ENCODE peak calls at places on chromosomes 6 and 20, in seven cellular contexts. L is IMR-90, P is upper lobe of right lung, D is neural progenitor cell, U is left ventricle myocardium inferior, O is AG04450, G is ovary. X is an unnamed sample.

GRCh38 chr6:36815962-36816735 is 23.1 kb downstream of the CPNE5 start:
- DNase-seq in L (no peak), P (no peak), D (no peak), U (no peak), O (no peak), G (no peak), X (no peak)

GRCh38 chr6:499617-500016 is 108.1 kb downstream of the IRF4 start:
- DNase-seq in L (no peak), P (no peak), D (no peak), U (no peak), O (no peak), G (no peak), X (no peak)

GRCh38 chr6:71533939-71534379 is 245.3 kb downstream of the OGFRL1 start:
- DNase-seq in L (peak; percentile 46), P (no peak), D (no peak), U (no peak), O (no peak), G (no peak), X (no peak)

GRCh38 chr6:161890133-161890833 is 616.4 kb upstream of the AGPAT4 start:
- DNase-seq in L (no peak), P (no peak), D (no peak), U (no peak), O (no peak), G (no peak), X (no peak)

GRCh38 chr6:33197431-33198048 is 2.9 kb downstream of the RXRB start:
- DNase-seq in L (peak; percentile 56), P (peak; percentile 77), D (peak; percentile 82), U (no peak), O (no peak), G (no peak), X (peak; percentile 81)

GRCh38 chr6:6686748-6687601 is 98.5 kb downstream of the LY86 start:
- DNase-seq in L (no peak), P (peak; percentile 98), D (peak; percentile 98), U (peak; percentile 94), O (no peak), G (peak; percentile 86), X (peak; percentile 99)

GRCh38 chr6:135181333-135182119 is 418 bp downstream of the MYB start:
- DNase-seq in L (no peak), P (no peak), D (peak; percentile 48), U (no peak), O (no peak), G (no peak), X (peak; percentile 26)

GRCh38 chr20:44129996-44130718 is 56.8 kb downstream of the JPH2 start:
- DNase-seq in L (peak; percentile 9), P (no peak), D (no peak), U (no peak), O (no peak), G (no peak), X (no peak)

GRCh38 chr20:44215125-44215524 is 4.6 kb upstream of the OSER1 start:
- DNase-seq in L (peak; percentile 62), P (peak; percentile 78), D (peak; percentile 75), U (peak; percentile 62), O (peak; percentile 37), G (peak; percentile 78), X (peak; percentile 76)

GRCh38 chr6:165059032-165059431 is 250.4 kb downstream of the C6orf118 start:
- DNase-seq in L (no peak), P (no peak), D (no peak), U (no peak), O (no peak), G (no peak), X (no peak)

GRCh38 chr6:134063121-134063965 is 10.9 kb upstream of the SLC2A12 start:
- DNase-seq in L (peak; percentile 32), P (no peak), D (peak; percentile 58), U (no peak), O (no peak), G (no peak), X (no peak)

GRCh38 chr6:148109732-148110131 is 232.9 kb upstream of the SASH1 start:
- DNase-seq in L (no peak), P (peak; percentile 77), D (no peak), U (no peak), O (no peak), G (no peak), X (peak; percentile 11)

DNA sequence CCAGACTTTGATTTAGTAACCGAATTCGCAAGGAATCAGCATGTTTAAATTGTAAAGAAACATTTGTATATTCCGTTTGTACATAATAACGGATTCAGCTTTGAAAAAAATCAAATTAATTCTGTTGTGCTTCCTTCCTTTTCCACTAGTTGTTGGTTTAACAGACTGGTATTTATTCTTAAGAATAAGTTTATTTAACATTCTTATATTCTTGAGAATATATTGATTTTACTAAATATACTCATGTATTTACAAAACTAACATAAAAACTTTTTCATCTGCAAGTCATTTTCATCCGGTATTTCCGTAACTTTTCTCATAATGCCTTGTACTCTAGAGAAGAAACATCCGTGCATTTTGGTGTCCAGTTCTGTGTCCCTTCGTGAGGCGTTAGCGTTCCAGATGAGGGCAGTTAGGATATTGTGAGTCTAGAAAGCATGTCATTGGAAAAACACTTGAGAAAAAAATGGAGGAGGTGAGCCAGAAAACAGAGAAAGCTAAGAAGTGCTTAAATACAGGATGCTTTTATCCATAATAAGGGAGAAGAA is 1.6 kb downstream of the WRNIP1 start:
- DNase-seq in L (peak; percentile 28), P (no peak), D (no peak), U (no peak), O (no peak), G (no peak), X (no peak)
- TF ChIP-seq CTCF in L (no peak), P (peak; percentile 14), D (no peak), U (no peak), O (no peak), G (no peak), X (no peak)

GRCh38 chr6:108884211-108885059 is 36.2 kb downstream of the ARMC2 start:
- DNase-seq in L (no peak), P (no peak), D (no peak), U (no peak), O (no peak), G (no peak), X (no peak)
- H3K4me3 ChIP-seq in L (no peak overlapping the region), P (no peak overlapping the region), D (no peak overlapping the region), U (no peak overlapping the region), O (no peak overlapping the region), G (no peak overlapping the region), X (no peak overlapping the region)

GRCh38 chr6:167751579-167752115 is 75.1 kb upstream of the AFDN start:
- DNase-seq in L (no peak), P (peak; percentile 41), D (no peak), U (no peak), O (no peak), G (no peak), X (no peak)
- H3K27ac ChIP-seq in L (no peak overlapping the region), P (peak overlapping the region; percentile 69), D (no peak overlapping the region), U (peak overlapping the region; percentile 76), O (no peak overlapping the region), G (no peak overlapping the region), X (no peak overlapping the region)

GRCh38 chr20:57900226-57900905 is 190.6 kb upstream of the PMEPA1 start:
- DNase-seq in L (no peak), P (no peak), D (no peak), U (no peak), O (no peak), G (no peak), X (no peak)

GRCh38 chr20:57899554-57899953 is 189.7 kb upstream of the PMEPA1 start:
- DNase-seq in L (no peak), P (no peak), D (no peak), U (no peak), O (no peak), G (no peak), X (no peak)

GRCh38 chr20:57901526-57901925 is 191.7 kb upstream of the PMEPA1 start:
- DNase-seq in L (no peak), P (no peak), D (no peak), U (no peak), O (no peak), G (no peak), X (no peak)

GRCh38 chr20:57904706-57905105 is 194.9 kb upstream of the PMEPA1 start:
- DNase-seq in L (no peak), P (no peak), D (no peak), U (no peak), O (no peak), G (no peak), X (no peak)

DNA sequence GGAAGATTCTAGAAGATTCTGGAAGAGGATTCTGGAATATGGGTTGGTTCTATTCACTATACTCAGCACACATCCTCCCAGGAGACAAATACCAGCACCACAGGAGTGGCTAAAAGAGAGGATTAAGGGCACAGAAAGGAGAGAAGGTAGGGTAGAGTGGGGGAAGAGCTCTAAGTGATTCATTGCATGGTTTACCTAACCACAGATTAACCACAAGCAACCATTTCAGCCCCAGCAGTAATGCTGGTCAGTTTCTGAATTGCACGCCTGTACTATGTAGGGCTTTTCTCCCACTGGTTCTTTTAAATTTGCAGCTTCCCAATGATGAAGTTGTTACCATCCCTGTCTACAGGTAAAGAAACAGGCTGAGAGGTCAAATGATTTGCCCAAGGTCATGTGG is 192.7 kb upstream of the PMEPA1 start:
- DNase-seq in L (peak; percentile 16), P (no peak), D (no peak), U (no peak), O (no peak), G (no peak), X (no peak)
- TF ChIP-seq CTCF in L (no peak), P (no peak), D (no peak), U (no peak), O (no peak), G (no peak), X (no peak)

GRCh38 chr20:64082126-64082638 is 2.0 kb downstream of the LKAAEAR1 start:
- DNase-seq in L (no peak), P (no peak), D (peak; percentile 56), U (no peak), O (no peak), G (no peak), X (no peak)

GRCh38 chr20:64081620-64081964 is 1.7 kb downstream of the OPRL1 start:
- DNase-seq in L (no peak), P (no peak), D (no peak), U (no peak), O (no peak), G (no peak), X (no peak)

GRCh38 chr20:64084209-64085152 is at the start of gene LKAAEAR1:
- DNase-seq in L (no peak), P (no peak), D (peak; percentile 59), U (no peak), O (no peak), G (no peak), X (no peak)

GRCh38 chr20:64083380-64084208 is 604 bp downstream of the LKAAEAR1 start:
- DNase-seq in L (peak; percentile 67), P (peak; percentile 89), D (peak; percentile 94), U (peak; percentile 77), O (no peak), G (peak; percentile 55), X (peak; percentile 75)

GRCh38 chr20:64082821-64083379 is 1.3 kb downstream of the LKAAEAR1 start:
- DNase-seq in L (no peak), P (no peak), D (no peak), U (no peak), O (no peak), G (no peak), X (no peak)
- H3K4me3 ChIP-seq in L (peak overlapping the region; percentile 63), P (peak overlapping the region; percentile 50), D (peak overlapping the region; percentile 61), U (peak overlapping the region; percentile 73), O (no peak overlapping the region), G (no peak overlapping the region), X (peak overlapping the region; percentile 21)

DNA sequence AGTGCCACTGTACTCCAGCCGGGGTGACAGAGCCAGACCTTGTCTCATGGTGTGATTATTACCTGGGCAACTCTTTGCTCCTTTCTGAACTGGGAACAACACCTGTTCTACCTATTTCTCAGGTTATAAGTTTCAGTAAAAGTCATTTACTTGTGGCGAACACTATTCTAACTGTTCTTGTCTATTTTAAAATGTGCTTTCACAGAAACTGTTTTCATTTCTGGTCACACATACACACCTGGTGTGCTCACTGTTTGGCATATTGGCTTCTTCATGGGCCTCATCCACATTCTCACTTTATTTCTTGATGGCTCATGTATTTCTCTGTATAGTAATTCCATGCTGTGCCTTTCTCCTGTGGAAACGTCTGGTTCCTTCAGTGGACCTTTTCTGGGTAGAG is 30.5 kb upstream of the XRN2 start:
- DNase-seq in L (no peak), P (no peak), D (no peak), U (no peak), O (no peak), G (no peak), X (no peak)
- H3K27ac ChIP-seq in L (no peak overlapping the region), P (no peak overlapping the region), D (no peak overlapping the region), U (no peak overlapping the region), O (no peak overlapping the region), G (no peak overlapping the region), X (no peak overlapping the region)

X was measured in WERI-Rb-1.